ENCODE peak calls at places on chromosomes 1 and 21, in ten cellular contexts. E is spleen, C is IMR-90, G is tibial nerve, A is Peyer's patch, U is esophagus muscularis mucosa, Q is K562, V is body of pancreas, F is suprapubic skin, N is HepG2. P is an unnamed sample.

GRCh38 chr1:10738125-10738746 is 58.2 kb downstream of the CASZ1 start:
- DNase-seq in E (no peak), C (no peak), G (no peak), A (peak), U (no peak), Q (no peak), V (peak), F (no peak), N (no peak), P (no peak)

GRCh38 chr1:159188375-159188788 is 16.3 kb upstream of the ACKR1 start:
- DNase-seq in E (peak), C (peak), G (peak), A (peak), U (no peak), Q (no peak), V (peak), F (peak), N (no peak), P (no peak)

GRCh38 chr21:33384851-33385331 is 18.3 kb upstream of the IFNGR2 start:
- DNase-seq in E (no peak), C (peak), G (no peak), A (peak), U (no peak), Q (no peak), V (no peak), F (no peak), N (no peak), P (no peak)

GRCh38 chr1:59499273-59499955 is 202.5 kb downstream of the FGGY start:
- DNase-seq in E (no peak), C (no peak), G (no peak), A (no peak), U (no peak), Q (no peak), V (no peak), F (no peak), N (no peak), P (no peak)

GRCh38 chr1:198528376-198528775 is 12.1 kb downstream of the ATP6V1G3 start:
- DNase-seq in E (no peak), C (peak), G (no peak), A (no peak), U (no peak), Q (no peak), V (no peak), F (no peak), N (no peak), P (no peak)

GRCh38 chr1:78054559-78054958 is 8.8 kb downstream of the GIPC2 start:
- DNase-seq in E (no peak), C (peak), G (no peak), A (no peak), U (no peak), Q (no peak), V (no peak), F (no peak), N (no peak), P (no peak)

GRCh38 chr1:91507330-91507729 is 6.7 kb downstream of the CDC7 start:
- DNase-seq in E (no peak), C (no peak), G (no peak), A (no peak), U (no peak), Q (no peak), V (no peak), F (no peak), N (peak), P (no peak)

GRCh38 chr1:206117151-206117948 is at the start of gene AVPR1B:
- DNase-seq in E (peak), C (peak), G (no peak), A (peak), U (no peak), Q (no peak), V (peak), F (no peak), N (no peak), P (peak)

GRCh38 chr1:219812491-219813221 is 115.7 kb downstream of the SLC30A10 start:
- DNase-seq in E (no peak), C (peak), G (peak), A (no peak), U (no peak), Q (peak), V (peak), F (no peak), N (peak), P (peak)

GRCh38 chr1:196732526-196732925 is 42.1 kb upstream of the CFHR3 start:
- DNase-seq in E (no peak), C (no peak), G (no peak), A (no peak), U (no peak), Q (no peak), V (no peak), F (no peak), N (peak), P (no peak)

GRCh38 chr1:25065246-25066238 is 135.5 kb upstream of the RUNX3 start:
- DNase-seq in E (peak), C (peak), G (no peak), A (no peak), U (no peak), Q (no peak), V (no peak), F (no peak), N (no peak), P (no peak)

GRCh38 chr1:210089848-210090247 is 142.7 kb upstream of the SERTAD4 start:
- DNase-seq in E (no peak), C (peak), G (no peak), A (no peak), U (no peak), Q (peak), V (no peak), F (no peak), N (no peak), P (peak)

GRCh38 chr1:11473635-11474034 is 5.3 kb upstream of the DISP3 start:
- DNase-seq in E (no peak), C (peak), G (no peak), A (no peak), U (no peak), Q (peak), V (no peak), F (no peak), N (peak), P (peak)

GRCh38 chr21:33976082-33976979 is 60.7 kb upstream of the ATP5PO start:
- DNase-seq in E (no peak), C (peak), G (no peak), A (peak), U (no peak), Q (peak), V (no peak), F (no peak), N (peak), P (peak)

GRCh38 chr1:222817529-222817928 is 2.7 kb downstream of the DISP1 start:
- DNase-seq in E (no peak), C (peak), G (peak), A (no peak), U (no peak), Q (no peak), V (no peak), F (no peak), N (no peak), P (peak)

GRCh38 chr21:39022901-39023693 is 160.2 kb downstream of the PSMG1 start:
- DNase-seq in E (peak), C (peak), G (peak), A (no peak), U (no peak), Q (peak), V (peak), F (no peak), N (peak), P (no peak)

GRCh38 chr1:201013991-201014815 is 9.3 kb downstream of the KIF21B start:
- DNase-seq in E (peak), C (no peak), G (no peak), A (no peak), U (no peak), Q (peak), V (no peak), F (no peak), N (no peak), P (no peak)

GRCh38 chr1:172360960-172361359 is 59.5 kb upstream of the C1orf105 start:
- DNase-seq in E (no peak), C (no peak), G (no peak), A (no peak), U (no peak), Q (no peak), V (no peak), F (no peak), N (no peak), P (no peak)

GRCh38 chr1:170776777-170777176 is 112.8 kb downstream of the PRRX1 start:
- DNase-seq in E (no peak), C (no peak), G (no peak), A (no peak), U (no peak), Q (no peak), V (no peak), F (no peak), N (no peak), P (no peak)

GRCh38 chr1:54227091-54227602 is 27.2 kb downstream of the MRPL37 start:
- DNase-seq in E (peak), C (peak), G (no peak), A (peak), U (no peak), Q (no peak), V (peak), F (no peak), N (peak), P (peak)

GRCh38 chr1:222555992-222556615 is 8.2 kb upstream of the HHIPL2 start:
- DNase-seq in E (no peak), C (peak), G (no peak), A (no peak), U (no peak), Q (no peak), V (peak), F (no peak), N (peak), P (no peak)

GRCh38 chr1:111201275-111202090 is 1.0 kb upstream of the DENND2D start:
- DNase-seq in E (no peak), C (no peak), G (no peak), A (no peak), U (peak), Q (peak), V (peak), F (no peak), N (no peak), P (peak)

GRCh38 chr1:234014208-234014607 is 109.7 kb downstream of the SLC35F3 start:
- DNase-seq in E (no peak), C (no peak), G (no peak), A (no peak), U (no peak), Q (no peak), V (no peak), F (no peak), N (no peak), P (no peak)

GRCh38 chr1:59342801-59343575 is 46.1 kb downstream of the FGGY start:
- DNase-seq in E (no peak), C (peak), G (no peak), A (no peak), U (no peak), Q (no peak), V (no peak), F (no peak), N (peak), P (peak)

GRCh38 chr1:234719454-234720258 is 109.7 kb upstream of the IRF2BP2 start:
- DNase-seq in E (no peak), C (no peak), G (no peak), A (no peak), U (no peak), Q (no peak), V (peak), F (no peak), N (peak), P (no peak)

GRCh38 chr21:33198346-33199135 is 31.2 kb upstream of the IFNAR2 start:
- DNase-seq in E (no peak), C (peak), G (peak), A (no peak), U (no peak), Q (no peak), V (peak), F (no peak), N (no peak), P (peak)

GRCh38 chr21:44899768-44900558 is 20.7 kb downstream of the ITGB2 start:
- DNase-seq in E (no peak), C (no peak), G (no peak), A (no peak), U (no peak), Q (no peak), V (no peak), F (no peak), N (no peak), P (no peak)

GRCh38 chr1:233334092-233334491 is 6.6 kb downstream of the MAP3K21 start:
- DNase-seq in E (no peak), C (no peak), G (no peak), A (no peak), U (no peak), Q (no peak), V (no peak), F (no peak), N (no peak), P (no peak)

GRCh38 chr1:145706282-145706681 is 886 bp downstream of the PDZK1 start:
- DNase-seq in E (no peak), C (peak), G (no peak), A (no peak), U (no peak), Q (no peak), V (no peak), F (no peak), N (no peak), P (no peak)

GRCh38 chr1:185811062-185811709 is 77.0 kb downstream of the HMCN1 start:
- DNase-seq in E (no peak), C (no peak), G (no peak), A (no peak), U (no peak), Q (no peak), V (no peak), F (no peak), N (no peak), P (no peak)

GRCh38 chr21:33976980-33977720 is 61.5 kb upstream of the ATP5PO start:
- DNase-seq in E (no peak), C (no peak), G (no peak), A (no peak), U (no peak), Q (no peak), V (no peak), F (no peak), N (peak), P (no peak)

GRCh38 chr1:229028987-229029550 is 241.8 kb upstream of the RAB4A start:
- DNase-seq in E (no peak), C (no peak), G (no peak), A (no peak), U (no peak), Q (no peak), V (no peak), F (no peak), N (no peak), P (peak)

GRCh38 chr1:41861509-41862410 is 57.0 kb downstream of the HIVEP3 start:
- DNase-seq in E (no peak), C (no peak), G (no peak), A (no peak), U (no peak), Q (no peak), V (no peak), F (no peak), N (no peak), P (peak)

GRCh38 chr1:180247580-180247979 is 17.5 kb downstream of the LHX4 start:
- DNase-seq in E (no peak), C (no peak), G (no peak), A (no peak), U (no peak), Q (no peak), V (no peak), F (no peak), N (no peak), P (no peak)

GRCh38 chr21:41387824-41388223 is 26.0 kb downstream of the MX2 start:
- DNase-seq in E (no peak), C (no peak), G (no peak), A (no peak), U (no peak), Q (no peak), V (no peak), F (no peak), N (no peak), P (no peak)

GRCh38 chr1:181062800-181063428 is 25.6 kb upstream of the IER5 start:
- DNase-seq in E (no peak), C (peak), G (peak), A (peak), U (no peak), Q (no peak), V (no peak), F (no peak), N (no peak), P (peak)

DNA sequence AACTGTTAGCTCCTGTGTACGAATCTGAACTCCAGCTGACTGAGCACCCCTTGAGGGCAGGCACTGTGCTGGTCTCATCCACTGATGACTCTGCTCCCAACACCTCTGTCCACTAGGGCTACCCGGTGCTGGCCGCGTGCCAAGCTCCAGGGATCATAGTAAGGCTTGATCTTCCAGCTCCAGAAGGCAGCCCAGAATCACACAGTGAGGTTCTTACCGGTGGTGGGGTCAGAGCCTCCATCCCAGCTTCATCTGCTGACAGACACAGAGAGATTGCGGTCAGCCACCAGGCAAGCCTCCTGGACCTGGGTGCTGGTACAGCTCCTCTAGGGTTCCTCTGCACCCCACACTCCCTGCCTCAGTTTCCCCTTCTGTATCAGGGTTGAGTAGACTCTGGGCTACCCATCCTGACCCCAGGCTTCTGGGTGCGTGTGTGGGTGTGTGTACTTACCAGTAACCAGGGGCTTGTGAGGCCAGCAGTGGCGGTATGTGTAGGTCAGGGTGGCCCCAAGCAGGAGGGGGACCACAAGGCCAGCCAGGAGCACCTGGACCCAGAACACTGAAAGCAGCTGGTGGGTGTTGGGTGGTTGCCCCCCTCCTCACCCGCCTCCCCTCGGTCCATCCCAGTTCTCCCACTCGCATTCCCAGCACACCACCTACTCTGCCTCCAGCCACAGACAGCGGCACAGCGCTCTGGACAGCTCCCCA is 3.4 kb downstream of the TNFRSF25 start:
- DNase-seq in E (no peak), C (no peak), G (no peak), A (peak), U (no peak), Q (no peak), V (no peak), F (no peak), N (no peak), P (no peak)
- TF ChIP-seq POLR2A in E (no peak), C (no peak), G (no peak), A (no peak), U (no peak), Q (no peak), V (no peak), F (no peak), N (no peak), P (no peak)

GRCh38 chr1:150010388-150011115 is at the start of gene OTUD7B:
- DNase-seq in E (peak), C (peak), G (peak), A (peak), U (peak), Q (peak), V (peak), F (peak), N (peak), P (peak)
- TF ChIP-seq POLR2A in E (no peak), C (peak), G (peak), A (peak), U (peak), Q (peak), V (peak), F (no peak), N (peak), P (peak)

GRCh38 chr1:155322953-155323728 is 2.4 kb downstream of the RUSC1 start:
- DNase-seq in E (peak), C (peak), G (peak), A (peak), U (peak), Q (peak), V (peak), F (peak), N (peak), P (peak)
- TF ChIP-seq POLR2A in E (no peak), C (no peak), G (peak), A (peak), U (peak), Q (no peak), V (no peak), F (no peak), N (no peak), P (no peak)

DNA sequence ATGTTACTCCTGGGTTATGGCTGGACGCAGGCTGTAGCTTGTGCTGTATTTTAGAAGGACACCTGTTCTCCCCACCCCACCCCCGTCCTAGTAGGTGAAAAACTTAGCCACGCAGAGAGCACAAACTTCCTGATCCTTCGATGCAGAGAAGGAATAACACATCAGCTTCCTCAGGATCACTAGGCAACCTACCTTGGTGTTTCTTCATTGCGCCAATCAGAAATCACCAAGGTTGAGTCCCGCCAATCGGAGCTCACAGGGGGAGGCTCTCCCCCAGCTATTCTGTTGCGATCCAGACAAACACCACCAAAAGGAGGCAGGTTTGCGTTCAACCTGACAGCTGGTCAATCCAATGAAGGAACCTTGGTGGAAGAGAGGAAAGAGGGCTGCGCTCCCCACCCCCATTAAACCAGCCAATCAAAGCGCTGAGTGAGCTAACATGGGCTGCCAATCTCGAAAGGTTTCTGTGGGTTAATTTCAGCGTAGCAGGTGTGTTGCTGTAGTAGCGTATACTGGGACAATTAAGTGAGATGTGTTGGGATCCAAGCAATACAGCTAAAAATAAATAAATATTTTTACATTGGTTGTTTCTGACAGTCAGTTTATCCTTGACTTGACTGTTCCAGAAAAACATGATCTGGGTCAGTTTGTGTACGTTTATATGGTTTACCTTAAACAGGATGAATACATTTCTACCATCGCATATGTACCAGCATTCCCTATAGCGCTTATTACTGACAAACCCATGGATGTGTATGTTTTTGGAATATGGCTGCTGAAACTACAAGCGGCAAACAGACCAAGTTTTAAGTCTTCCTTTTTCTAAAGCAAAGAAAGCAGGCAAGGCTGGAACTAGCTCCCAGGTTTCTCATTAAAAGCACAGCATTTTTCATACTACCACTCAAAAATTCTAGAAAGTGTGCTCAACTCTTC is at the start of gene GOLPH3L:
- DNase-seq in E (peak), C (peak), G (peak), A (peak), U (peak), Q (peak), V (peak), F (peak), N (peak), P (peak)
- TF ChIP-seq POLR2A in E (no peak), C (peak), G (no peak), A (peak), U (no peak), Q (peak), V (peak), F (no peak), N (peak), P (peak)

DNA sequence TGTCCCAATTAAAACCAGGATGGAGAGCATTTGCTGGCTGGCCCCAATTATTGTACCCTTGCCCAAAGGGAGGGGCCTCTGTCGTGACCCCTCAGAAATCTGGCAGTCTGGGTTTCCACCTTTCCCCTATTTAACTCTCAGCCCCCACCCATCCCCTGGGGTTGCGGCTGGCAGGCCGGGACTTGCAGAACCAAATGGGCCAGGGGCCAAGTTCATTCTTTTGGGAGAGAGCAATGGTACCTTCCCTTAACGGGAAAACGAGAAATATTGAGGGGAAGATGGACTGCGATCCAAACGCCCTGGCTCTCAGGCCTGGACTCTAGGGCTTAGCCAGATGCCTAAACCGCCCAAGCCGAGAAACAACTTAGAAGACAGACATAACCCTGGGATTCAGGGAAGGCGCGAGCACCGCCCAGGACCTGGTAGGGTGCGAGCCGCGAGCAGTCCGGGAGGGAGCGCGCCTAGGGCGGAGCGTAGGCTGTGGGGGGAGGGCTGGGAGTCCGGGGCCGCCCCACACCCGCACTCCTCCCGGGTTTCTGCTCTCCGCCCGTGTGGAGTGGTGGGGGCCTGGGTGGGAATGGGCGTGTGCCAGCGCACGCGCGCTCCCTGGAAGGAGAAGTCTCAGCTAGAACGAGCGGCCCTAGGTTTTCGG is at the start of gene SLC27A3:
- DNase-seq in E (peak), C (no peak), G (peak), A (no peak), U (peak), Q (peak), V (peak), F (peak), N (no peak), P (no peak)
- TF ChIP-seq POLR2A in E (no peak), C (no peak), G (no peak), A (peak), U (no peak), Q (no peak), V (no peak), F (no peak), N (no peak), P (no peak)